ENCODE peak calls at places on chromosomes 12 and 14, in seven cellular contexts. Y is T-helper 2 cell; C is stimulated activated CD4-positive, alpha-beta T cell treated with anti-CD3 and anti-CD28 coated beads, Interleukin-2, amount 100 ng/mL, for 48 hours; H is astrocyte of the cerebellum; I is HuH-7.5; L is COR-L47; F is SK-N-MC. N is an unnamed sample.

GRCh38 chr14:29926701-29927595 is 699 bp downstream of the PRKD1 start:
- DNase-seq in Y (no peak), L (peak; percentile 67), F (no peak), I (peak; percentile 65), C (no peak), H (no peak), N (peak; percentile 64)

GRCh38 chr12:48903363-48903981 is 21.8 kb downstream of the FKBP11 start:
- DNase-seq in F (no peak), H (no peak), C (no peak), L (no peak), I (no peak), Y (no peak), N (no peak)

GRCh38 chr14:57897148-57897547 is 31.3 kb upstream of the SLC35F4 start:
- DNase-seq in Y (no peak), H (no peak), I (no peak), F (no peak), C (no peak), L (no peak), N (no peak)

GRCh38 chr12:5197127-5197526 is 153.4 kb downstream of the KCNA5 start:
- DNase-seq in H (peak; percentile 89), I (no peak), F (no peak), Y (no peak), C (no peak), L (no peak), N (no peak)

GRCh38 chr12:109737631-109738030 is 24.0 kb downstream of the FAM222A start:
- DNase-seq in L (no peak), C (no peak), Y (no peak), F (no peak), I (peak; percentile 72), H (no peak), N (no peak)

GRCh38 chr12:52291267-52291935 is at the start of gene KRT81:
- DNase-seq in Y (no peak), I (no peak), C (no peak), H (no peak), F (no peak), L (no peak), N (no peak)

GRCh38 chr14:90168425-90169105 is 87.8 kb upstream of the PSMC1 start:
- DNase-seq in C (no peak), H (no peak), Y (no peak), F (no peak), L (no peak), I (no peak), N (no peak)

GRCh38 chr12:112294793-112295192 is 87.4 kb downstream of the HECTD4 start:
- DNase-seq in H (no peak), F (no peak), C (no peak), Y (no peak), L (peak; percentile 1), I (no peak), N (no peak)

N was measured in NCI-H146.